ENCODE peak calls at places on chromosomes 4 and X, in five cellular contexts. L is IMR-90, B is lower lobe of right lung, I is Calu3, H is kidney epithelial cell. T is an unnamed sample.

GRCh38 chrX:37995428-37995827 is 10.9 kb upstream of the SYTL5 start:
- DNase-seq in L (no peak), B (no peak), I (no peak), H (no peak), T (no peak)

GRCh38 chr4:75939890-75940691 is 722 bp downstream of the NAAA start:
- DNase-seq in L (peak), B (peak), I (peak), H (no peak), T (peak)

GRCh38 chr4:187444061-187444460 is 551.5 kb upstream of the ZFP42 start:
- DNase-seq in L (peak), B (no peak), I (no peak), H (peak), T (no peak)

GRCh38 chrX:39821011-39821708 is 276.6 kb downstream of the BCOR start:
- DNase-seq in L (peak), B (no peak), I (peak), H (no peak), T (no peak)

GRCh38 chr4:119962631-119963030 is 104.0 kb downstream of the MAD2L1 start:
- DNase-seq in L (peak), B (no peak), I (no peak), H (no peak), T (no peak)

GRCh38 chrX:29461039-29461438 is 754.3 kb upstream of the MAGEB2 start:
- DNase-seq in L (no peak), B (no peak), I (no peak), H (no peak), T (no peak)

GRCh38 chr4:2353222-2354107 is 65.0 kb downstream of the ZFYVE28 start:
- DNase-seq in L (no peak), B (peak), I (no peak), H (no peak), T (peak)

GRCh38 chrX:53287493-53288138 is 6.2 kb upstream of the IQSEC2 start:
- DNase-seq in L (peak), B (peak), I (peak), H (no peak), T (no peak)

GRCh38 chr4:1368421-1369090 is 21.5 kb downstream of the UVSSA start:
- DNase-seq in L (no peak), B (peak), I (no peak), H (no peak), T (no peak)

GRCh38 chr4:183118585-183118984 is 19.5 kb downstream of the WWC2 start:
- DNase-seq in L (peak), B (no peak), I (no peak), H (peak), T (no peak)

GRCh38 chr4:7427326-7428260 is 7.1 kb downstream of the PSAPL1 start:
- DNase-seq in L (no peak), B (no peak), I (no peak), H (no peak), T (no peak)

GRCh38 chr4:56937262-56937661 is 29.6 kb downstream of the REST start:
- DNase-seq in L (peak), B (no peak), I (no peak), H (peak), T (no peak)

GRCh38 chrX:26848511-26848910 is 614.6 kb downstream of the PPP4R3C start:
- DNase-seq in L (no peak), B (no peak), I (no peak), H (no peak), T (no peak)

GRCh38 chrX:129359269-129359668 is 164.0 kb downstream of the SMARCA1 start:
- DNase-seq in L (peak), B (no peak), I (no peak), H (no peak), T (no peak)

GRCh38 chr4:76178296-76178695 is 30.1 kb upstream of the NUP54 start:
- DNase-seq in L (no peak), B (no peak), I (no peak), H (no peak), T (no peak)

GRCh38 chr4:10105421-10105820 is 11.2 kb downstream of the WDR1 start:
- DNase-seq in L (no peak), B (no peak), I (no peak), H (no peak), T (no peak)

GRCh38 chr4:1767058-1767769 is 25.9 kb upstream of the FGFR3 start:
- DNase-seq in L (peak), B (no peak), I (peak), H (no peak), T (peak)

GRCh38 chr4:126593626-126594025 is 1039.1 kb upstream of the INTU start:
- DNase-seq in L (no peak), B (no peak), I (no peak), H (no peak), T (no peak)

GRCh38 chrX:147803948-147804347 is 107.8 kb upstream of the FMR1 start:
- DNase-seq in L (no peak), B (no peak), I (peak), H (no peak), T (no peak)

GRCh38 chr4:147192679-147193078 is 247.0 kb upstream of the TTC29 start:
- DNase-seq in L (no peak), B (no peak), I (no peak), H (no peak), T (no peak)

GRCh38 chr4:152534541-152535231 is 1.2 kb downstream of the FBXW7 start:
- DNase-seq in L (no peak), B (peak), I (peak), H (no peak), T (peak)

DNA sequence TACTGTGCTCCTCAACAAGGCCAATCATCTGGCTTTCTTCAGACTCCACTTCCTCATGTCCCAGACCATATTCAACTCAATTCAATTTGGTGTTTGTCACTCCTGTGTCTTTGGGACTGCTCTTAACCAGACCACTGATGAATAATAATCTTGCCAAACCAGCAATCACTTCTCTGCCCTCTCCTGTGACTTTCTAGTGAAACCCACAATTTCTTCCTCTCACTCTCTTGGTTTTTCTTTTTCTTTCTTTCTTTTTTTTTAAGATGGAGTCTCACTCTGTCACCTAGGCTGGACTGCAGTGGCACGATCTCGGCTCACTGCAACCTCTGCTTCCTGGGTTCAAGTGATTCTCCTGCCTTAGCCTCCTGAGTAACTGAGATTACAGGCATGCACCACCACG is 2.8 kb upstream of the WDR45 start:
- DNase-seq in L (no peak), B (no peak), I (no peak), H (no peak), T (no peak)
- TF ChIP-seq CTCF in L (no peak), B (no peak), I (no peak), H (no peak), T (no peak)

GRCh38 chr4:139189417-139189749 is 12.4 kb upstream of the ELF2 start:
- DNase-seq in L (no peak), B (no peak), I (no peak), H (no peak), T (no peak)

GRCh38 chr4:139188648-139189416 is 11.8 kb upstream of the ELF2 start:
- DNase-seq in L (no peak), B (no peak), I (no peak), H (no peak), T (no peak)

DNA sequence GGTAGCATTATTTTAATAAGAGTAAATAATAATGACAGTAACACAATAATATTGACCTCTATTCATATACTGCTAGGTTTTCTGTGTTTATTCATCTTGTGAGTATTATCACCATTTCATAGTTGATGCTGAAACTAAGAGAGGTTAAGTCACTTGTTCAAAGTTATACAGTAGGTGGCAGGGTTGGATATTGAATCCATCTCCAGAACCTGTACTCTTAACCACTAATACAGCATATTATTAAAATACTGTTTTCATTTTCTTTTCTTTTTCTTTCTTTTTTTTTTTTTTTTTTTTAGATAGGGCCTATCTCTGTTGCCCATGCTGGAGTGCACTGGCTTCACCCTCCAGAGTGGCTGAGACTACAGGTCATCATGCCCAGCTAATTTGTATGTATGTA is 7.1 kb upstream of the ELF2 start:
- DNase-seq in L (peak), B (no peak), I (no peak), H (no peak), T (no peak)
- TF ChIP-seq CTCF in L (peak), B (no peak), I (no peak), H (peak), T (no peak)

GRCh38 chrX:152817082-152817744 is 13.3 kb downstream of the CETN2 start:
- DNase-seq in L (peak), B (no peak), I (peak), H (no peak), T (no peak)
- TF ChIP-seq CTCF in L (peak), B (peak), I (no peak), H (peak), T (no peak)

DNA sequence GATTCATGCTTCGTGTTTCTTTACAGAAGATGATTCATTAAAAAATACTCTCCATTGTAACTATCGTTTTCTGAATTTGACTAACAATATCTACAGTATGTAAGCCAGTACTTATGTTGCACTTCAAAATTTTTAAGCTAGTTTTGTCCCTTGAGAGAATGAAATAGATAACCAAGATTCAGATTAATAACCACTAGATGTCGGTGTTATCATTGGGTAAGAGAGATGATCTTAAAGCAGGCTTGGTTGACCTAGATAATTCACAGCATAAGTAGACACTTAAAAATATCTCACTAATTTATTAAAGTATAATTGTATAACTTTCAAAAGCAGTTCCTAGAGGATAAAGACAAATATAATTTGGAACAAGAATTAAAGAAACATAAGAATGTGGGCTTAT is 430.9 kb downstream of the C4orf33 start:
- DNase-seq in L (no peak), B (no peak), I (no peak), H (no peak), T (no peak)
- TF ChIP-seq CTCF in L (no peak), B (peak), I (no peak), H (no peak), T (no peak)

DNA sequence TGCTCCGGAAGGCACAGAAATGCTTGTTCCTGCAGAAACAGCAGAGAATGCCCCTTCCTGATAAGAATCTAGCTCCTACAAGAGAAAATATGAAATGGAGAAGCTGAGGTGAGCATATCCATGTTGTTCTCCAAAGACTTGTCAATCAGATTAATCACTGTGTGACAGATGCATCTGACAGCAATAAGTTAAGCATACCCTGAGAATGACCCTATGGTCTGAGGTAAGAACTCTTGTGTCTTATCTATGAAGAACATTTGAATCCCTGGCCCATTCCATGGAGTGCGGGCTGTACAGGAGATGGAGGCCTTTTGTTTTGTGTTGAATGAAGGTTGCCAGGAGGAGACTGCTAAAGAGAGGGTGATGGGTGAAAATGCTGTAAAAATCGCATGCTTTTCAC is 21.5 kb upstream of the ASB5 start:
- DNase-seq in L (no peak), B (no peak), I (no peak), H (no peak), T (no peak)
- TF ChIP-seq CTCF in L (no peak), B (no peak), I (no peak), H (no peak), T (no peak)

GRCh38 chr4:180456928-180457327 is 1786.3 kb upstream of the TENM3 start:
- DNase-seq in L (no peak), B (no peak), I (no peak), H (no peak), T (no peak)
- TF ChIP-seq CTCF in L (no peak), B (no peak), I (no peak), H (peak), T (no peak)

GRCh38 chr4:150723727-150724411 is 141.9 kb downstream of the MAB21L2 start:
- DNase-seq in L (no peak), B (no peak), I (no peak), H (no peak), T (no peak)

GRCh38 chr4:150720973-150721518 is 139.1 kb downstream of the MAB21L2 start:
- DNase-seq in L (peak), B (no peak), I (no peak), H (no peak), T (no peak)

GRCh38 chr4:150725957-150726523 is 144.1 kb downstream of the MAB21L2 start:
- DNase-seq in L (no peak), B (no peak), I (no peak), H (no peak), T (no peak)

GRCh38 chr4:150717952-150718351 is 136.0 kb downstream of the MAB21L2 start:
- DNase-seq in L (no peak), B (no peak), I (no peak), H (no peak), T (no peak)

DNA sequence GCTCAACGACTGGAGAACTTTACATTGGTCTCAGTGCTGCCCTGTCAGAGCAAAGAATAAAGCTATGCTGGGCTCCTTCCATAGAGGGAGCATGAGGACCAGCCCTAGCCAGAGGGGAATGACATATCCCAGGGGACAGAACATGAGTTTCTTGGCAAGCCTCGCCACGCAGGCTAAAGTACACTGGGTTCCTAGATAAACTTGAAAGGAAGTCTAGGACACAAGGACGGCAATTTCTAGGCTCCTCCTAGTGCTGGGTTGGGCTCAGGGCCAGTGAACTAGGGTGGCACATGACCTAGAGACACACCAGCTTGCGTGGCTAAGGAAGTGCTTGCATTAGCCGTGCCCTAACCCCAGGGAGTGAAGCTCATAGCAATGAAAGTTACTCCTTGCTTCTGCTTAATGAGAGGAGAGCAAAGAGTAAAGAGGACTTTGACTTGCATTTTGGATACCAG is 141.0 kb downstream of the MAB21L2 start:
- DNase-seq in L (no peak), B (peak), I (peak), H (no peak), T (no peak)
- TF ChIP-seq CTCF in L (no peak), B (peak), I (no peak), H (no peak), T (no peak)

GRCh38 chrX:8179653-8180052 is 8.6 kb upstream of the VCX2 start:
- DNase-seq in L (no peak), B (no peak), I (no peak), H (no peak), T (no peak)
- TF ChIP-seq CTCF in L (no peak), B (peak), I (no peak), H (no peak), T (no peak)

GRCh38 chrX:132876933-132877332 is 81.5 kb downstream of the HS6ST2 start:
- DNase-seq in L (no peak), B (no peak), I (no peak), H (no peak), T (no peak)
- TF ChIP-seq CTCF in L (no peak), B (no peak), I (no peak), H (no peak), T (no peak)

GRCh38 chr4:80185787-80186548 is 11.3 kb upstream of the PRDM8 start:
- DNase-seq in L (peak), B (no peak), I (no peak), H (no peak), T (no peak)
- TF ChIP-seq CTCF in L (no peak), B (no peak), I (no peak), H (no peak), T (no peak)

T was measured in activated B cell treated with CpG ODN at 0.5 μM for 24 hours.